ENCODE peak calls at places on chromosomes 13 and 19, in six cellular contexts. One of them, this sample, is unnamed.

GRCh38 chr13:78876915-78877549 is 218.1 kb upstream of the OBI1 start:
- DNase-seq in neural progenitor cell: no peak
- DNase-seq in GM23248: no peak
- DNase-seq in IMR-90: no peak
- DNase-seq in mammary epithelial cell: no peak
- DNase-seq in mesenchymal stem cell: no peak
- DNase-seq in this sample: no peak

GRCh38 chr13:31835932-31836331 is 96.6 kb downstream of the RXFP2 start:
- DNase-seq in GM23248: peak; percentile 77
- DNase-seq in IMR-90: peak; percentile 59
- DNase-seq in mammary epithelial cell: peak; percentile 64
- DNase-seq in neural progenitor cell: no peak
- DNase-seq in mesenchymal stem cell: peak; percentile 68
- DNase-seq in this sample: no peak

GRCh38 chr13:100443278-100443997 is 145.2 kb downstream of the GGACT start:
- DNase-seq in GM23248: no peak
- DNase-seq in IMR-90: no peak
- DNase-seq in neural progenitor cell: no peak
- DNase-seq in mammary epithelial cell: no peak
- DNase-seq in mesenchymal stem cell: no peak
- DNase-seq in this sample: no peak

GRCh38 chr13:73722120-73722519 is 412.1 kb downstream of the KLF12 start:
- DNase-seq in GM23248: peak; percentile 52
- DNase-seq in neural progenitor cell: no peak
- DNase-seq in IMR-90: peak; percentile 77
- DNase-seq in mesenchymal stem cell: peak; percentile 45
- DNase-seq in mammary epithelial cell: peak; percentile 94
- DNase-seq in this sample: peak; percentile 63

GRCh38 chr13:104460553-104460952 is 1394.3 kb upstream of the SLC10A2 start:
- DNase-seq in neural progenitor cell: no peak
- DNase-seq in mammary epithelial cell: peak; percentile 6
- DNase-seq in mesenchymal stem cell: no peak
- DNase-seq in GM23248: no peak
- DNase-seq in IMR-90: no peak
- DNase-seq in this sample: no peak

GRCh38 chr19:27740396-27740795 is 1472.6 kb downstream of the UQCRFS1 start:
- DNase-seq in mesenchymal stem cell: no peak
- DNase-seq in IMR-90: no peak
- DNase-seq in GM23248: no peak
- DNase-seq in neural progenitor cell: no peak
- DNase-seq in mammary epithelial cell: no peak
- DNase-seq in this sample: no peak

GRCh38 chr13:30504081-30504480 is 38.3 kb upstream of the HMGB1 start:
- DNase-seq in mammary epithelial cell: no peak
- DNase-seq in IMR-90: peak; percentile 31
- DNase-seq in mesenchymal stem cell: no peak
- DNase-seq in neural progenitor cell: no peak
- DNase-seq in GM23248: peak; percentile 13
- DNase-seq in this sample: no peak

GRCh38 chr13:96817336-96817941 is 176.8 kb downstream of the OXGR1 start:
- DNase-seq in IMR-90: peak; percentile 10
- DNase-seq in neural progenitor cell: peak; percentile 55
- DNase-seq in GM23248: peak; percentile 42
- DNase-seq in mesenchymal stem cell: peak; percentile 43
- DNase-seq in mammary epithelial cell: peak; percentile 4
- DNase-seq in this sample: peak; percentile 55

GRCh38 chr13:113904411-113904810 is 40.5 kb upstream of the GAS6 start:
- DNase-seq in mammary epithelial cell: no peak
- DNase-seq in GM23248: peak; percentile 72
- DNase-seq in IMR-90: peak; percentile 43
- DNase-seq in neural progenitor cell: peak; percentile 75
- DNase-seq in mesenchymal stem cell: peak; percentile 41
- DNase-seq in this sample: peak; percentile 67

GRCh38 chr19:8123683-8124082 is 25.7 kb downstream of the FBN3 start:
- DNase-seq in IMR-90: no peak
- DNase-seq in mammary epithelial cell: no peak
- DNase-seq in mesenchymal stem cell: no peak
- DNase-seq in GM23248: no peak
- DNase-seq in neural progenitor cell: no peak
- DNase-seq in this sample: no peak

GRCh38 chr13:98749501-98749900 is 3.0 kb downstream of the SLC15A1 start:
- DNase-seq in GM23248: peak; percentile 96
- DNase-seq in mesenchymal stem cell: no peak
- DNase-seq in mammary epithelial cell: no peak
- DNase-seq in IMR-90: peak; percentile 60
- DNase-seq in neural progenitor cell: no peak
- DNase-seq in this sample: no peak

GRCh38 chr13:69565334-69565733 is 542.3 kb upstream of the ATXN8OS start:
- DNase-seq in mesenchymal stem cell: peak; percentile 85
- DNase-seq in mammary epithelial cell: peak; percentile 45
- DNase-seq in IMR-90: no peak
- DNase-seq in GM23248: peak; percentile 10
- DNase-seq in neural progenitor cell: peak; percentile 56
- DNase-seq in this sample: peak; percentile 78

GRCh38 chr13:99640260-99640659 is 139.0 kb downstream of the TM9SF2 start:
- DNase-seq in IMR-90: no peak
- DNase-seq in mesenchymal stem cell: no peak
- DNase-seq in GM23248: no peak
- DNase-seq in neural progenitor cell: no peak
- DNase-seq in mammary epithelial cell: no peak
- DNase-seq in this sample: no peak

GRCh38 chr19:29118384-29118783 is 94.6 kb downstream of the UQCRFS1 start:
- DNase-seq in mesenchymal stem cell: no peak
- DNase-seq in neural progenitor cell: peak; percentile 21
- DNase-seq in IMR-90: no peak
- DNase-seq in mammary epithelial cell: no peak
- DNase-seq in GM23248: no peak
- DNase-seq in this sample: no peak

GRCh38 chr13:107843281-107843680 is 372.1 kb downstream of the LIG4 start:
- DNase-seq in GM23248: no peak
- DNase-seq in mesenchymal stem cell: no peak
- DNase-seq in mammary epithelial cell: no peak
- DNase-seq in neural progenitor cell: no peak
- DNase-seq in IMR-90: no peak
- DNase-seq in this sample: peak; percentile 88

GRCh38 chr13:46983881-46984280 is 87.0 kb upstream of the HTR2A start:
- DNase-seq in mammary epithelial cell: peak; percentile 73
- DNase-seq in GM23248: peak; percentile 28
- DNase-seq in IMR-90: peak; percentile 76
- DNase-seq in mesenchymal stem cell: peak; percentile 55
- DNase-seq in neural progenitor cell: no peak
- DNase-seq in this sample: no peak

DNA sequence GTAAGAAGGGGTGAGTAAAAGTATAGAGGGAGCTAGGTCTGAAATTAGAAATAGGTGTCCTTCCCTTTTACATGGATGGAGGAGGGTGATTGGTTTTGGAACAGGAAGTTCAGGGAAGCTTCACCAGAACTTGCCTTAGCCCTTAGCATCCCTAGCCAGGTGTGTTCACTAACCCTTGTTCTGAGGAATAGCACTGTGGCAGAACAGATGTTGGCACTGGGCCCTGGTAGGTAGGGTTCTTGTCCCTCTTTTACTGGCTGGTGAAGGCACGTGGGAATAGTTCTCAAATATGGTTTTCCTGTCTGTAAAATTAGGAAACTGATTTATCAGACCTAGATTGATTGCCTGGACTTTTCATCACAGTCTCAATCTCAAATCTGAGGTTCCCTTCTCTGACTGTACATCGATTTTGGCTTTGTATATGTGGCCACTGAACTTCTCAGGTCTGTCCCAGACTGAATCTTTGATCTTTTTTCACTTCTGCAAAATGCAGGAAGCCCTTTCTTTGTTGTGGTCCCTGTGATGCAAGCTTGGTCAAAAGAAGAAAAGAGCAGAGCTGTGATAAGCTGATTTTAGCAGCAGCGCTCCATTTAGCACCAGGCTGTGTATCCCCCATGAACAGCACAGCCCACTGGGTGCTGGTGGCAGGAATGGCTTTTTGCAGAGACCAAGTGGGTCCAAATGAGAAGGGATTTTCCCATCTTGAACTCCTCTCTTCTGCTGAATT is 86.2 kb upstream of the HTR2A start:
- DNase-seq in mesenchymal stem cell: no peak
- DNase-seq in mammary epithelial cell: no peak
- DNase-seq in neural progenitor cell: no peak
- DNase-seq in IMR-90: no peak
- DNase-seq in GM23248: no peak
- DNase-seq in this sample: no peak
- H3K9ac ChIP-seq in mesenchymal stem cell: no peak overlapping the region
- H3K9ac ChIP-seq in mammary epithelial cell: no peak overlapping the region
- H3K9ac ChIP-seq in neural progenitor cell: no peak overlapping the region
- H3K9ac ChIP-seq in IMR-90: no peak overlapping the region
- H3K9ac ChIP-seq in GM23248: no peak overlapping the region
- H3K9ac ChIP-seq in this sample: no peak overlapping the region

DNA sequence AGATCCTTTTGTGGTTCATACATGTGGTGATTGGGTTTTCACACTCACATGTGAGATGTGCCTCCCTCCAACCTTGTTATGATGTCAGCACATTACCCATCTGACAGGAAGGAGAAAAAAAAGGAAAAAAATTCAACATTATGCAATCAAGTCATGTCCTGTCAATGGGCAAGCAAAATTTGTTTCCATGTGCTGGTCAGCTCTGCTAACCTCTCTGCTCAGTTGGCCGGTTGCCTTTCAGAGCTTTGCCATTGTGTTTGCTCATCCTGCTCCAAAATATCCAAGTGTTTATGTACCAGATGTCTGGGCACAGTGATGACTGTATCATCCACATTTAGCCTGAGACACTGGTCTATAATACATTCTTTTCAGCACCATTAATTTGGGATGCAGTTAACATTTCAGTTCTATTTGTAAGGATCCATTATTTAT is 27.0 kb upstream of the METTL21C start:
- DNase-seq in mesenchymal stem cell: no peak
- DNase-seq in mammary epithelial cell: no peak
- DNase-seq in GM23248: peak; percentile 69
- DNase-seq in neural progenitor cell: no peak
- DNase-seq in IMR-90: no peak
- DNase-seq in this sample: no peak
- H3K9ac ChIP-seq in mesenchymal stem cell: no peak overlapping the region
- H3K9ac ChIP-seq in mammary epithelial cell: no peak overlapping the region
- H3K9ac ChIP-seq in GM23248: no peak overlapping the region
- H3K9ac ChIP-seq in neural progenitor cell: no peak overlapping the region
- H3K9ac ChIP-seq in IMR-90: no peak overlapping the region
- H3K9ac ChIP-seq in this sample: no peak overlapping the region

GRCh38 chr13:110872034-110872767 is 42.7 kb downstream of the ANKRD10 start:
- DNase-seq in mammary epithelial cell: no peak
- DNase-seq in GM23248: no peak
- DNase-seq in mesenchymal stem cell: no peak
- DNase-seq in neural progenitor cell: no peak
- DNase-seq in IMR-90: no peak
- DNase-seq in this sample: no peak
- H3K9ac ChIP-seq in mammary epithelial cell: no peak overlapping the region
- H3K9ac ChIP-seq in GM23248: no peak overlapping the region
- H3K9ac ChIP-seq in mesenchymal stem cell: peak overlapping the region; percentile 40
- H3K9ac ChIP-seq in neural progenitor cell: no peak overlapping the region
- H3K9ac ChIP-seq in IMR-90: no peak overlapping the region
- H3K9ac ChIP-seq in this sample: no peak overlapping the region

DNA sequence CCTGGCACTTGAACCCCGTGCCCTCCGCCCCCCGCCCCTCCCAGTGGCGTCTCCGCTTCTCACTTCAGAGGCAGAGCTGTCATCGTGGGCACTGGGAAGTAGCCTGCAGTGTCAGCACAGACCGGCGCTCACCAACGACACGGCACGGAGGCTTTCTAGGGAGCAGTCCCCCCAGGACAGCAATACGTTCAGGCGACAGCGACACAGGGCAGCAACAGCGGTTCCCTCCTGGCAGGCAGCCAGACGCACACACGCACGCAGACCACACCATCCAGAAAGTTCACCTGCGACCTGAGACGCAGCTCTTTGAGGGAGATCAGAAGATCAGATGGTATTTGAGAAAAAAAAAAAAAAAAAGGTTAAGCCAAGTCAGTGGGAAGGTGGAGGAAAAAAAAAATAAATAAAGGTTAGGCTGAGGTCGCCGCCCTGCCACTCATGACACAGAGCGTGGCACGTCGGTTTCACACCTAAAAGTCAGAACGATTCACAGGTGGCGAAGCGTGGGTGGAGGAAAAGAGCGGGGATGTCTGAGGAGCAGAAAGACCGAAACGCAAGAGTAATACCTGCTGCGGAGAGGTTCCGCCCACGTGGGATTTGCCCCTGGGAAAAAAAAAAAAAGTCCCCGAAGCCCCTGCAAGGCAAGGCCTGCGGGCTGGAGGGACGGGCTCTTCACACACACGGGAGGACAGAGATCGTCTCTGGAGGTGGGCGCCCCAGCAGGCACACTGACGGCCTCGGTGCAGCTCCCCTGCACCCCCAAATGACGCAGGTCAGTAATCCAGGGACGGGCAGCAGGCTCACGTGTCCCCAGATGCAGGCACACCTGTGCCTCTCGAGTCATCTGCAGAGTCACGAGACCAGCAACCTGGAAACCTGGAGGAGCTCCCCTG is 94.5 kb downstream of the GNG7 start:
- DNase-seq in mammary epithelial cell: no peak
- DNase-seq in mesenchymal stem cell: no peak
- DNase-seq in neural progenitor cell: no peak
- DNase-seq in IMR-90: no peak
- DNase-seq in GM23248: no peak
- DNase-seq in this sample: no peak
- H3K9ac ChIP-seq in mammary epithelial cell: no peak overlapping the region
- H3K9ac ChIP-seq in mesenchymal stem cell: no peak overlapping the region
- H3K9ac ChIP-seq in neural progenitor cell: no peak overlapping the region
- H3K9ac ChIP-seq in IMR-90: no peak overlapping the region
- H3K9ac ChIP-seq in GM23248: no peak overlapping the region
- H3K9ac ChIP-seq in this sample: no peak overlapping the region

GRCh38 chr19:51001495-51001894 is at the start of gene KLK8:
- DNase-seq in neural progenitor cell: no peak
- DNase-seq in mesenchymal stem cell: no peak
- DNase-seq in GM23248: no peak
- DNase-seq in mammary epithelial cell: peak; percentile 73
- DNase-seq in IMR-90: no peak
- DNase-seq in this sample: peak; percentile 47
- H3K9ac ChIP-seq in neural progenitor cell: no peak within 1 kb of the TSS
- H3K9ac ChIP-seq in mesenchymal stem cell: no peak within 1 kb of the TSS
- H3K9ac ChIP-seq in GM23248: no peak within 1 kb of the TSS
- H3K9ac ChIP-seq in mammary epithelial cell: peak within 1 kb of the TSS; percentile 89
- H3K9ac ChIP-seq in IMR-90: no peak within 1 kb of the TSS
- H3K9ac ChIP-seq in this sample: peak within 1 kb of the TSS; percentile 53

DNA sequence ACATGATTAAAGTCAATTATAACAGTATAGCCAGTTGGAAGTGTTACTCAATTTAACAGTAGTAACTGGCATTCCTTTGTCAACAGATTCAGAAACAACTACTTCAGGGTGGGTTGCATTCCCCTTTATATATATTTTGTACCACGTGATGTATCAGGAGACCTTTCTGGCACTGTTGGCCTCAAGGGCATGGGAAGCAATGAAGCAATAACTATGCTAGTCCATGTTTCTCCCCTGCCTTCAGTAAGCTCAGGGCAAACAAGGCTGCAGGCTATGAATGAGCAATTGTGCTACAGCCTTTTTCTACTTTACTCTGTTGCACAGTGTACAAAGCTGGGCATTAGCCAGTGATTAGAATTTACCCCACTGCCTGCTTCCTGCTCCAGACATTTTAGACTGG is 348.7 kb downstream of the GPC5 start:
- DNase-seq in GM23248: no peak
- DNase-seq in mesenchymal stem cell: no peak
- DNase-seq in mammary epithelial cell: no peak
- DNase-seq in IMR-90: no peak
- DNase-seq in neural progenitor cell: no peak
- DNase-seq in this sample: no peak
- H3K9ac ChIP-seq in GM23248: no peak overlapping the region
- H3K9ac ChIP-seq in mesenchymal stem cell: no peak overlapping the region
- H3K9ac ChIP-seq in mammary epithelial cell: no peak overlapping the region
- H3K9ac ChIP-seq in IMR-90: no peak overlapping the region
- H3K9ac ChIP-seq in neural progenitor cell: no peak overlapping the region
- H3K9ac ChIP-seq in this sample: no peak overlapping the region